ENCODE peak calls at places on chromosomes 4 and X, in five cellular contexts. X is iPS-NIHi11, C is HTR-8/SVneo, I is NCI-H1092 treated with DMSO at 0.1 percent for 48 hours, D is GM18507. T is an unnamed sample.

GRCh38 chrX:153626025-153626633 is 20.9 kb upstream of the DUSP9 start:
- DNase-seq in X (no peak), C (no peak), I (no peak), D (no peak), T (no peak)

GRCh38 chrX:70219938-70220764 is 14.3 kb upstream of the AWAT1 start:
- DNase-seq in X (peak; percentile 7), C (no peak), I (peak; percentile 76), D (no peak), T (peak; percentile 50)

GRCh38 chr4:94516999-94517398 is 65.3 kb downstream of the PDLIM5 start:
- DNase-seq in X (no peak), C (no peak), I (no peak), D (no peak), T (peak; percentile 37)

GRCh38 chr4:174553828-174554227 is 31.5 kb upstream of the HPGD start:
- DNase-seq in X (no peak), C (no peak), I (no peak), D (no peak), T (no peak)

GRCh38 chr4:141244419-141244818 is 23.7 kb downstream of the ZNF330 start:
- DNase-seq in X (no peak), C (no peak), I (no peak), D (no peak), T (no peak)

GRCh38 chrX:17592117-17592516 is 145.2 kb upstream of the SCML1 start:
- DNase-seq in X (no peak), C (no peak), I (no peak), D (no peak), T (no peak)

GRCh38 chr4:108192056-108192455 is 23.3 kb upstream of the LEF1 start:
- DNase-seq in X (no peak), C (no peak), I (no peak), D (no peak), T (no peak)

GRCh38 chrX:140586951-140587350 is 82.1 kb upstream of the SOX3 start:
- DNase-seq in X (no peak), C (no peak), I (no peak), D (no peak), T (no peak)

GRCh38 chrX:9434151-9434550 is 30.7 kb upstream of the TBL1X start:
- DNase-seq in X (no peak), C (no peak), I (no peak), D (no peak), T (no peak)

GRCh38 chr4:145839151-145839550 is 99.5 kb downstream of the ZNF827 start:
- DNase-seq in X (no peak), C (no peak), I (no peak), D (no peak), T (no peak)

GRCh38 chr4:30744957-30745640 is 24.9 kb downstream of the PCDH7 start:
- DNase-seq in X (no peak), C (no peak), I (no peak), D (no peak), T (no peak)

GRCh38 chr4:73922317-73922716 is 53.1 kb downstream of the CXCL1 start:
- DNase-seq in X (no peak), C (no peak), I (no peak), D (no peak), T (no peak)

GRCh38 chr4:52712172-52712990 is 38.8 kb downstream of the ERVMER34-1 start:
- DNase-seq in X (peak; percentile 99), C (peak; percentile 84), I (peak; percentile 97), D (peak; percentile 94), T (peak; percentile 88)

GRCh38 chrX:48474127-48474526 is 1.9 kb upstream of the FTSJ1 start:
- DNase-seq in X (no peak), C (no peak), I (no peak), D (no peak), T (no peak)

GRCh38 chrX:39499996-39500395 is 597.8 kb downstream of the BCOR start:
- DNase-seq in X (no peak), C (no peak), I (no peak), D (no peak), T (no peak)

T was measured in HCT116.